ENCODE peak calls at places on chromosomes 4 and X, in four cellular contexts. N is K562, I is SK-N-SH, E is HepG2. Q is an unnamed sample.

GRCh38 chr4:3468154-3468553 is 5.0 kb downstream of the DOK7 start:
- DNase-seq in N (no peak), I (no peak), E (no peak), Q (no peak)

GRCh38 chr4:84032372-84032771 is 466.7 kb downstream of the NKX6-1 start:
- DNase-seq in N (no peak), I (no peak), E (no peak), Q (no peak)

GRCh38 chr4:173503330-173504180 is 26.5 kb downstream of the HAND2 start:
- DNase-seq in N (no peak), I (no peak), E (no peak), Q (no peak)

GRCh38 chr4:126710935-126711334 is 921.8 kb upstream of the INTU start:
- DNase-seq in N (no peak), I (no peak), E (no peak), Q (no peak)

GRCh38 chrX:119359618-119360382 is 39.3 kb upstream of the SLC25A43 start:
- DNase-seq in N (no peak), I (no peak), E (no peak), Q (no peak)

GRCh38 chr4:24001945-24002640 is 112.2 kb upstream of the PPARGC1A start:
- DNase-seq in N (no peak), I (no peak), E (no peak), Q (no peak)

GRCh38 chr4:168584321-168584771 is 87.5 kb downstream of the PALLD start:
- DNase-seq in N (no peak), I (no peak), E (no peak), Q (no peak)

GRCh38 chrX:12877386-12877785 is 10.5 kb downstream of the TLR7 start:
- DNase-seq in N (no peak), I (no peak), E (peak), Q (no peak)

GRCh38 chr4:78612398-78613005 is 60.9 kb downstream of the ANXA3 start:
- DNase-seq in N (no peak), I (peak), E (peak), Q (no peak)

GRCh38 chr4:2767705-2768074 is 11.6 kb upstream of the TNIP2 start:
- DNase-seq in N (no peak), I (peak), E (no peak), Q (no peak)

GRCh38 chr4:99679204-99679603 is 21.6 kb upstream of the C4orf54 start:
- DNase-seq in N (no peak), I (no peak), E (no peak), Q (no peak)

GRCh38 chr4:99683913-99684312 is 26.3 kb upstream of the C4orf54 start:
- DNase-seq in N (no peak), I (no peak), E (no peak), Q (no peak)

GRCh38 chr4:99677161-99677560 is 19.5 kb upstream of the C4orf54 start:
- DNase-seq in N (no peak), I (no peak), E (no peak), Q (no peak)

GRCh38 chr4:99685234-99685633 is 27.6 kb upstream of the C4orf54 start:
- DNase-seq in N (no peak), I (no peak), E (no peak), Q (no peak)

GRCh38 chr4:99679976-99680375 is 22.3 kb upstream of the C4orf54 start:
- DNase-seq in N (no peak), I (no peak), E (no peak), Q (no peak)
- TF ChIP-seq GABPA in N (no peak), I (no peak), E (no peak), Q (no peak)

GRCh38 chr4:76168688-76169087 is 20.5 kb upstream of the NUP54 start:
- DNase-seq in N (no peak), I (no peak), E (no peak), Q (no peak)
- TF ChIP-seq CTCF in N (no peak), I (no peak), E (no peak), Q (no peak)

GRCh38 chrX:120517936-120518335 is 42.8 kb downstream of the CUL4B start:
- DNase-seq in N (no peak), I (no peak), E (no peak), Q (no peak)

GRCh38 chrX:120514236-120514635 is 45.1 kb upstream of the LAMP2 start:
- DNase-seq in N (no peak), I (peak), E (peak), Q (peak)

GRCh38 chrX:120512222-120512621 is 43.1 kb upstream of the LAMP2 start:
- DNase-seq in N (no peak), I (no peak), E (no peak), Q (no peak)

DNA sequence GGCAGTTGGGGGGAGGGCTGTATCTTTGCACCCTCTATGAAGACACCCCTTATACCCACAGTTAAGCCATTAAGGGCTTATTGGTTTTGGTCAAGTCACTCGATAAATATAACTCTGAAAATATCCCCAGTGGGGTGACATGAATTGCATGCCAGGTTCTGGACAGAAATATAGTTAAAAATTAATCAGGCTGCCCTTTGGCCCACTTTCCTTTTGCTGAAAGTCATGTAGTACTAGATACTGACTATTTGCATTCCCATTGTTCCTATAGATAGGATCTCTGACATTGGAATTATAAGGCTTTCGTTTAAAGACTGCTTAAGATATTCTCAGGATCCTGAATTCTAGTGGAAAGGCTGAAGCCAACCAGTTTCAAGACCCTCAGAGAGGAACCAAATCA is 43.5 kb upstream of the LAMP2 start:
- DNase-seq in N (no peak), I (no peak), E (peak), Q (no peak)
- TF ChIP-seq GABPA in N (no peak), I (no peak), E (no peak), Q (no peak)

DNA sequence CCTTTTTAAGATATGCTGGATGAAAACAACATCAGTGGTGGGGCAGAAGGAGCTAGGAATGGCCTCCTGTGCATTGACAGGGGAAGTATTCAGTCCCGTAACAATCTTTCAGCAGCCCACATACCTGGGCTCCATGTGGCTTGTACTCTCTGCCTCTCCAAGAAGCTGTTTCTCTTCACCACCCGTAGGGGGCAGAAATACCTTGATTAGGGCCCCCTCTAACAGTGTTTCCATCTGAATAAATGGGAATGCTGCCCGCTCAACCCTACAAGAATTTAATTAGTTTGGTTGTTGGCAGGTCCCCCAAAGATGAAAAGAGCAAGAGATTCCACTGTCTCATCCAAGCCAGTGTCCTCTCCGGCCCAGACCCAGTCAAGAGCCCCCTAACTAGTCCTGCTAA is 155.2 kb downstream of the SMIM20 start:
- DNase-seq in N (peak), I (peak), E (peak), Q (peak)
- TF ChIP-seq CTCF in N (peak), I (peak), E (peak), Q (peak)

DNA sequence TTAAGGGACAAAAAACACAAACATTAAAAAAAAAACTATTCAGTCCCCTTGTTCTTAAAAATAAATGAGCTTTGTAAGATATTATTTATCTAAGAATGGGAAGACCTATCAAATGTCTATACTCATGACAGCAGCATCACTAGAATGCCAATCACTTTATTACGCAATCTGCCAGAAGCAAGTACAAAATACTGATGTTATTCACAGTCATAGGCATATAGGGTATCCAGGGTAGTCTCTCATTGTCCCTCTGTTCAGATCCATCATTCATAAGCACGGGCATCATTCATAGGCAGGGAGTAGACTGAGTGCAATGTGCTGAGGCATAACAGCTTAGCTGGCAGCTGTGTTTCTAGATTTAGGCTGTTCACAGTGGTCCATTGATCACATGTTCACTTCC is 109.1 kb downstream of the EPHA5 start:
- DNase-seq in N (no peak), I (no peak), E (no peak), Q (no peak)
- TF ChIP-seq GABPA in N (no peak), I (no peak), E (no peak), Q (no peak)

GRCh38 chrX:110421499-110422455 is 63.1 kb downstream of the RTL9 start:
- DNase-seq in N (no peak), I (no peak), E (no peak), Q (no peak)

GRCh38 chrX:110418857-110419249 is 60.2 kb downstream of the RTL9 start:
- DNase-seq in N (peak), I (no peak), E (no peak), Q (no peak)

GRCh38 chrX:110417128-110417527 is 58.5 kb downstream of the RTL9 start:
- DNase-seq in N (no peak), I (peak), E (no peak), Q (no peak)

GRCh38 chrX:110418220-110418856 is 59.7 kb downstream of the RTL9 start:
- DNase-seq in N (peak), I (peak), E (no peak), Q (no peak)

DNA sequence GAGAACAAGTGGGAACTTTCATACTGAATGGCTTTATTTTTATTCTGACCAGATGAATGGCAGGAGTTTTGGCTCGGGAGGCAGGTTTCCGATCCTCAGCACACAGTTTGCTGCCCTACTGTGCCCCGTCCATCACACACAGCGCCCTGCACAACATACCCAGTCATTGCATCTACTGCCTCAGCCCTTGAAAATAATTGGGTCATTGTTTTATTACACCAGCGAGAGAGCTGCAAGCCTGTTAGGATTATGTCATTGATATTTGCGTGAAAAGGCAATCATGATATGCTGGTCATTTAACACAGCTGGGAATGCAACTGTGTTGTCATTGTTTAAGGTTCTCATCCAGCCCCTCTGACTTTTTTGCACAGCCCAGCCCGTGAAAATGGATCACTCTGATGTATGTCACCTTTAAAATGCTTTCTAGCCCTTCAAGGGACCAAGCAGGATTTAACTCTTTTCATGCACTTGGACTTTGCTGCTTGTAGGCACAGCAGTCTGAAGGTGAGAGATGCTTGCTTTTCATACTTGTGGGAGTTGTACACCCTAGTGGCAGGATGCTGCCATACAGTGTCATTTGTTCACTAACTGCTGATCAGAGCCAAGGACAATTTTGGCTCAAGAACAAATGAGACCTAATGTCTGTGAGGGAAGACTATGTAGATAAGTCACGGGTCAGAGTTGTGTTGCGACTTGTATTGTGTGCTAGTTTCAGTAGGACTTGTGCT is 62.3 kb downstream of the RTL9 start:
- DNase-seq in N (peak), I (no peak), E (no peak), Q (no peak)
- TF ChIP-seq CTCF in N (peak), I (peak), E (no peak), Q (no peak)

DNA sequence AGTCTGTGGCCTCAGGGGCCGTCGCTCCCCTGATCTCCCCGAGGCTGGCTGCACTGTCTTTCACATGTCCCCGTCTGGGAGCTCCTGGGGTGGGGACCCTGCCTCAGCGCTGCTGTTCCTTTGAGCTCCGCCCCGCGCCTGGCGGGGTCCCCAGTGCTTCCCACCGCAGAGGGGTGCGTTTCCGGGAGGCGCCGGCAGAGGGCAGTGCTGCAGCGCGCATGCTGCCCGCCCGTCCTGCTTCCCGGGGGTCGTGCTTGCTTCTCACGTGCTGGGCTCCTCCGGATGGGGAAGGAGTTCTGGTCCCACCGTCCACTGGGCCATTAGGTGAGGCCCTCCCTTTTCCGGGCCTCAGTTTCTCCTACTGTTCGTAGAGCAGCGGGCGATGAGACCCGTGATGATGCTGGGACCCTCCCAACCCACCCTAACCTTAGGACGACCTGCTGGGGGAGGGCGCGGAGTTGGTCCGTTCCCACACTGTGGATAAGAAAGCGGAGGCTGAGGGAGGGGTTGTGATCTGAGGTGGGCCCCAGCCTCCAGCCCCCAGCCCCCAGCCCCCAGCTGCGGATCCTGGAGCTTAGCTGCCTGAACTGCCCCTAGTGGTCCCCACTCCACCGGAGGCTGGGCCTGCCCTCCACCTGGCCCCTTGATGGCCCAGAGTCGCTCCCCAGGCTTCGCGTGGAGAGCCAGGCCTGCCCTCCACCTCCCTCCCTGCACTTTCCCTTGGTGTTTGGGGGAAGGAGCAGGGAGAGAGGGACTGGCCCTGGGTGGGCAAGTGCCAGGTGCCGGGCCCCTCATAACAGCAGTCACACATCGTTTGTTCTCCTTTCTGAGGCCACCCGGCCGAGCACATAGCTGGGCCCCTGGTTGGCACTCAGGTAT is 15.3 kb downstream of the CPZ start:
- DNase-seq in N (peak), I (peak), E (no peak), Q (no peak)
- TF ChIP-seq GABPA in N (no peak), I (no peak), E (no peak), Q (no peak)

GRCh38 chr4:111808174-111808573 is 337.1 kb upstream of the FAM241A start:
- DNase-seq in N (no peak), I (no peak), E (no peak), Q (no peak)

GRCh38 chr4:111807556-111807955 is 337.7 kb upstream of the FAM241A start:
- DNase-seq in N (no peak), I (no peak), E (no peak), Q (no peak)

GRCh38 chr4:111811661-111812060 is 333.6 kb upstream of the FAM241A start:
- DNase-seq in N (no peak), I (no peak), E (no peak), Q (no peak)

GRCh38 chr4:111802191-111802590 is 343.1 kb upstream of the FAM241A start:
- DNase-seq in N (no peak), I (no peak), E (no peak), Q (no peak)

GRCh38 chr4:111806331-111806730 is 338.9 kb upstream of the FAM241A start:
- DNase-seq in N (no peak), I (peak), E (peak), Q (no peak)
- TF ChIP-seq CTCF in N (no peak), I (no peak), E (peak), Q (no peak)

Q was measured in HL-60.